ENCODE peak calls at places on chromosomes 12 and 14, in ten cellular contexts. L, C, T, W, D, Y, P, O, J and S are unnamed samples.

GRCh38 chr12:116012757-116013156 is 264.7 kb downstream of the MED13L start:
- DNase-seq in L (no peak), C (no peak), T (no peak), W (no peak), D (no peak), Y (no peak), P (no peak), O (no peak), J (no peak), S (no peak)

GRCh38 chr12:75844985-75845384 is 186.6 kb downstream of the PHLDA1 start:
- DNase-seq in L (no peak), C (no peak), T (no peak), W (no peak), D (no peak), Y (no peak), P (no peak), O (no peak), J (no peak), S (no peak)

GRCh38 chr14:23487216-23487615 is 17.7 kb downstream of the NGDN start:
- DNase-seq in L (no peak), C (no peak), T (no peak), W (no peak), D (no peak), Y (no peak), P (no peak), O (no peak), J (no peak), S (no peak)

GRCh38 chr12:88298014-88298682 is 156.0 kb downstream of the TMTC3 start:
- DNase-seq in L (no peak), C (no peak), T (no peak), W (no peak), D (no peak), Y (no peak), P (no peak), O (no peak), J (no peak), S (no peak)

GRCh38 chr14:79749051-79749450 is 462.3 kb downstream of the DIO2 start:
- DNase-seq in L (no peak), C (no peak), T (no peak), W (no peak), D (peak; percentile 44), Y (no peak), P (no peak), O (no peak), J (no peak), S (no peak)

GRCh38 chr14:100320157-100320856 is 2.8 kb upstream of the SLC25A47 start:
- DNase-seq in L (no peak), C (no peak), T (no peak), W (no peak), D (no peak), Y (no peak), P (no peak), O (peak; percentile 57), J (no peak), S (no peak)

GRCh38 chr14:35215110-35215872 is 76.9 kb upstream of the PSMA6 start:
- DNase-seq in L (no peak), C (no peak), T (no peak), W (peak; percentile 43), D (no peak), Y (no peak), P (peak; percentile 38), O (peak; percentile 31), J (no peak), S (peak; percentile 50)

GRCh38 chr14:67358914-67359313 is 690 bp downstream of the ATP6V1D start:
- DNase-seq in L (no peak), C (no peak), T (no peak), W (no peak), D (no peak), Y (no peak), P (no peak), O (peak; percentile 23), J (no peak), S (no peak)

GRCh38 chr12:76711241-76711640 is 52.7 kb upstream of the ZDHHC17 start:
- DNase-seq in L (no peak), C (no peak), T (no peak), W (no peak), D (no peak), Y (no peak), P (no peak), O (no peak), J (no peak), S (no peak)

GRCh38 chr12:65728913-65729793 is 95.1 kb upstream of the HMGA2 start:
- DNase-seq in L (peak; percentile 3), C (no peak), T (peak; percentile 16), W (peak; percentile 21), D (no peak), Y (no peak), P (peak; percentile 59), O (peak; percentile 32), J (no peak), S (peak; percentile 28)

GRCh38 chr14:104294983-104295680 is 156.7 kb downstream of the KIF26A start:
- DNase-seq in L (no peak), C (no peak), T (peak; percentile 35), W (no peak), D (no peak), Y (peak; percentile 22), P (no peak), O (no peak), J (peak; percentile 26), S (no peak)

GRCh38 chr12:56873382-56873781 is 60.8 kb downstream of the SDR9C7 start:
- DNase-seq in L (no peak), C (no peak), T (no peak), W (no peak), D (no peak), Y (no peak), P (no peak), O (no peak), J (no peak), S (no peak)

GRCh38 chr12:80058586-80058985 is 40.8 kb upstream of the OTOGL start:
- DNase-seq in L (no peak), C (no peak), T (no peak), W (no peak), D (no peak), Y (no peak), P (no peak), O (no peak), J (no peak), S (no peak)

GRCh38 chr12:94287245-94287628 is 138.9 kb downstream of the PLXNC1 start:
- DNase-seq in L (no peak), C (no peak), T (no peak), W (no peak), D (peak; percentile 21), Y (no peak), P (no peak), O (no peak), J (no peak), S (no peak)

GRCh38 chr12:5964913-5965900 is 20.1 kb upstream of the ANO2 start:
- DNase-seq in L (no peak), C (no peak), T (no peak), W (no peak), D (no peak), Y (no peak), P (no peak), O (no peak), J (no peak), S (no peak)

GRCh38 chr12:92943482-92944250 is 14.6 kb upstream of the EEA1 start:
- DNase-seq in L (no peak), C (no peak), T (no peak), W (no peak), D (no peak), Y (no peak), P (no peak), O (no peak), J (no peak), S (no peak)

GRCh38 chr12:122467983-122468382 is 32.7 kb downstream of the ZCCHC8 start:
- DNase-seq in L (no peak), C (no peak), T (no peak), W (no peak), D (no peak), Y (no peak), P (no peak), O (peak; percentile 99), J (no peak), S (no peak)

GRCh38 chr14:64878775-64879634 is 702 bp downstream of the SPTB start:
- DNase-seq in L (no peak), C (no peak), T (peak; percentile 17), W (no peak), D (no peak), Y (peak; percentile 35), P (no peak), O (no peak), J (peak; percentile 43), S (peak; percentile 26)

GRCh38 chr12:46744256-46744655 is 81.5 kb downstream of the SLC38A4 start:
- DNase-seq in L (no peak), C (no peak), T (no peak), W (no peak), D (no peak), Y (no peak), P (no peak), O (no peak), J (no peak), S (peak; percentile 20)

GRCh38 chr14:102775855-102776760 is 1.1 kb upstream of the TRAF3 start:
- DNase-seq in L (peak; percentile 34), C (no peak), T (peak; percentile 31), W (peak; percentile 77), D (no peak), Y (peak; percentile 42), P (no peak), O (peak; percentile 50), J (no peak), S (peak; percentile 74)

GRCh38 chr12:10341892-10342509 is 34.3 kb downstream of the KLRD1 start:
- DNase-seq in L (no peak), C (no peak), T (no peak), W (peak; percentile 9), D (no peak), Y (no peak), P (no peak), O (peak; percentile 24), J (no peak), S (no peak)

GRCh38 chr14:99075061-99075460 is 196.9 kb downstream of the BCL11B start:
- DNase-seq in L (no peak), C (no peak), T (no peak), W (no peak), D (no peak), Y (no peak), P (no peak), O (no peak), J (no peak), S (no peak)

GRCh38 chr12:71335668-71336257 is 103.8 kb upstream of the LGR5 start:
- DNase-seq in L (no peak), C (no peak), T (no peak), W (no peak), D (no peak), Y (no peak), P (no peak), O (no peak), J (no peak), S (no peak)

GRCh38 chr12:49365542-49365941 is 1.7 kb upstream of the SPATS2 start:
- DNase-seq in L (no peak), C (no peak), T (no peak), W (peak; percentile 86), D (no peak), Y (no peak), P (no peak), O (peak; percentile 93), J (no peak), S (no peak)

GRCh38 chr12:112979281-112979680 is 962 bp downstream of the OAS2 start:
- DNase-seq in L (peak; percentile 54), C (no peak), T (no peak), W (no peak), D (no peak), Y (peak; percentile 43), P (no peak), O (peak; percentile 40), J (no peak), S (no peak)